ENCODE peak calls at places on chromosomes 12 and 14, in four cellular contexts. One of them, this sample, is unnamed. For H3K79me2, the result is how much of the 10 kb centered on the place peaks cover.

GRCh38 chr14:26383286-26383685 is 214.5 kb downstream of the NOVA1 start:
- DNase-seq in neural progenitor cell: no peak
- DNase-seq in GM23338: no peak
- DNase-seq in endothelial cell of umbilical vein: no peak
- DNase-seq in this sample: no peak

GRCh38 chr12:54601841-54602240 is 13.4 kb upstream of the PPP1R1A start:
- DNase-seq in neural progenitor cell: no peak
- DNase-seq in GM23338: peak
- DNase-seq in endothelial cell of umbilical vein: no peak
- DNase-seq in this sample: peak

GRCh38 chr12:7869137-7869536 is 3.6 kb downstream of the SLC2A14 start:
- DNase-seq in neural progenitor cell: no peak
- DNase-seq in GM23338: no peak
- DNase-seq in endothelial cell of umbilical vein: no peak
- DNase-seq in this sample: no peak

GRCh38 chr12:60266381-60266852 is 670.6 kb downstream of the SLC16A7 start:
- DNase-seq in neural progenitor cell: no peak
- DNase-seq in GM23338: no peak
- DNase-seq in endothelial cell of umbilical vein: peak
- DNase-seq in this sample: peak

GRCh38 chr12:28807535-28807934 is 341.5 kb upstream of the FAR2 start:
- DNase-seq in neural progenitor cell: no peak
- DNase-seq in GM23338: no peak
- DNase-seq in endothelial cell of umbilical vein: no peak
- DNase-seq in this sample: no peak

GRCh38 chr12:100234591-100235304 is 32.1 kb downstream of the DEPDC4 start:
- DNase-seq in neural progenitor cell: peak
- DNase-seq in GM23338: peak
- DNase-seq in endothelial cell of umbilical vein: peak
- DNase-seq in this sample: peak

GRCh38 chr12:81128930-81129554 is 51.2 kb downstream of the ACSS3 start:
- DNase-seq in neural progenitor cell: peak
- DNase-seq in GM23338: peak
- DNase-seq in endothelial cell of umbilical vein: peak
- DNase-seq in this sample: peak

GRCh38 chr14:91919814-91920213 is 27.7 kb downstream of the FBLN5 start:
- DNase-seq in neural progenitor cell: no peak
- DNase-seq in GM23338: no peak
- DNase-seq in endothelial cell of umbilical vein: no peak
- DNase-seq in this sample: no peak

GRCh38 chr12:12819752-12820311 is 6.7 kb downstream of the DDX47 start:
- DNase-seq in neural progenitor cell: no peak
- DNase-seq in GM23338: no peak
- DNase-seq in endothelial cell of umbilical vein: peak
- DNase-seq in this sample: peak

GRCh38 chr12:998020-998874 is 7.2 kb downstream of the ERC1 start:
- DNase-seq in neural progenitor cell: no peak
- DNase-seq in GM23338: no peak
- DNase-seq in endothelial cell of umbilical vein: no peak
- DNase-seq in this sample: peak

GRCh38 chr12:3630621-3631271 is 122.2 kb downstream of the CRACR2A start:
- DNase-seq in neural progenitor cell: no peak
- DNase-seq in GM23338: no peak
- DNase-seq in endothelial cell of umbilical vein: no peak
- DNase-seq in this sample: no peak

GRCh38 chr14:106518054-106518943 is 991.9 kb downstream of the TMEM121 start:
- DNase-seq in neural progenitor cell: no peak
- DNase-seq in GM23338: peak
- DNase-seq in endothelial cell of umbilical vein: no peak
- DNase-seq in this sample: no peak

GRCh38 chr12:78494911-78495310 is 369.7 kb upstream of the SYT1 start:
- DNase-seq in neural progenitor cell: no peak
- DNase-seq in GM23338: no peak
- DNase-seq in endothelial cell of umbilical vein: no peak
- DNase-seq in this sample: no peak

GRCh38 chr14:81474156-81474492 is 59.5 kb downstream of the SEL1L start:
- DNase-seq in neural progenitor cell: no peak
- DNase-seq in GM23338: no peak
- DNase-seq in endothelial cell of umbilical vein: no peak
- DNase-seq in this sample: no peak

GRCh38 chr12:121472150-121472905 is 72.4 kb downstream of the RNF34 start:
- DNase-seq in neural progenitor cell: no peak
- DNase-seq in GM23338: no peak
- DNase-seq in endothelial cell of umbilical vein: no peak
- DNase-seq in this sample: no peak

GRCh38 chr14:106848330-106849121 is 1322.1 kb downstream of the TMEM121 start:
- DNase-seq in neural progenitor cell: no peak
- DNase-seq in GM23338: no peak
- DNase-seq in endothelial cell of umbilical vein: no peak
- DNase-seq in this sample: no peak

GRCh38 chr12:52350786-52351185 is 16.5 kb downstream of the KRT85 start:
- DNase-seq in neural progenitor cell: no peak
- DNase-seq in GM23338: no peak
- DNase-seq in endothelial cell of umbilical vein: no peak
- DNase-seq in this sample: no peak

GRCh38 chr12:48145981-48146380 is 11.3 kb downstream of the ASB8 start:
- DNase-seq in neural progenitor cell: no peak
- DNase-seq in GM23338: no peak
- DNase-seq in endothelial cell of umbilical vein: no peak
- DNase-seq in this sample: no peak

GRCh38 chr12:95943231-95943842 is at the start of gene AMDHD1:
- DNase-seq in neural progenitor cell: peak
- DNase-seq in GM23338: peak
- DNase-seq in endothelial cell of umbilical vein: peak
- DNase-seq in this sample: peak

GRCh38 chr14:52131640-52132320 is 62.9 kb upstream of the NID2 start:
- DNase-seq in neural progenitor cell: peak
- DNase-seq in GM23338: peak
- DNase-seq in endothelial cell of umbilical vein: peak
- DNase-seq in this sample: peak

GRCh38 chr12:65611396-65611795 is 212.9 kb upstream of the HMGA2 start:
- DNase-seq in neural progenitor cell: no peak
- DNase-seq in GM23338: no peak
- DNase-seq in endothelial cell of umbilical vein: no peak
- DNase-seq in this sample: no peak

GRCh38 chr12:121467638-121468403 is 67.9 kb downstream of the RNF34 start:
- DNase-seq in neural progenitor cell: peak
- DNase-seq in GM23338: peak
- DNase-seq in endothelial cell of umbilical vein: peak
- DNase-seq in this sample: peak

GRCh38 chr14:99603471-99603933 is 505 bp downstream of the CCDC85C start:
- DNase-seq in neural progenitor cell: peak
- DNase-seq in GM23338: peak
- DNase-seq in endothelial cell of umbilical vein: peak
- DNase-seq in this sample: peak

GRCh38 chr12:94832780-94833760 is 170.4 kb downstream of the NDUFA12 start:
- DNase-seq in neural progenitor cell: peak
- DNase-seq in GM23338: peak
- DNase-seq in endothelial cell of umbilical vein: no peak
- DNase-seq in this sample: peak

GRCh38 chr12:72738811-72739210 is 466.6 kb downstream of the TRHDE start:
- DNase-seq in neural progenitor cell: no peak
- DNase-seq in GM23338: no peak
- DNase-seq in endothelial cell of umbilical vein: no peak
- DNase-seq in this sample: no peak

GRCh38 chr14:88879016-88879415 is 54.6 kb downstream of the TTC8 start:
- DNase-seq in neural progenitor cell: no peak
- DNase-seq in GM23338: no peak
- DNase-seq in endothelial cell of umbilical vein: peak
- DNase-seq in this sample: no peak

GRCh38 chr14:101955695-101956161 is 8.6 kb upstream of the DYNC1H1 start:
- DNase-seq in neural progenitor cell: no peak
- DNase-seq in GM23338: no peak
- DNase-seq in endothelial cell of umbilical vein: no peak
- DNase-seq in this sample: no peak

GRCh38 chr14:58697927-58698641 is 60.3 kb downstream of the DACT1 start:
- DNase-seq in neural progenitor cell: no peak
- DNase-seq in GM23338: no peak
- DNase-seq in endothelial cell of umbilical vein: no peak
- DNase-seq in this sample: no peak

GRCh38 chr12:39441189-39441962 is 1.5 kb downstream of the KIF21A start:
- DNase-seq in neural progenitor cell: no peak
- DNase-seq in GM23338: no peak
- DNase-seq in endothelial cell of umbilical vein: no peak
- DNase-seq in this sample: no peak
- H3K79me2 ChIP-seq in neural progenitor cell: half or more
- H3K79me2 ChIP-seq in GM23338: half or more
- H3K79me2 ChIP-seq in endothelial cell of umbilical vein: under half
- H3K79me2 ChIP-seq in this sample: half or more

GRCh38 chr14:77618381-77618780 is 1.9 kb upstream of the SPTLC2 start:
- DNase-seq in neural progenitor cell: no peak
- DNase-seq in GM23338: no peak
- DNase-seq in endothelial cell of umbilical vein: no peak
- DNase-seq in this sample: no peak

GRCh38 chr14:77615231-77616132 is 955 bp downstream of the SPTLC2 start:
- DNase-seq in neural progenitor cell: peak
- DNase-seq in GM23338: peak
- DNase-seq in endothelial cell of umbilical vein: peak
- DNase-seq in this sample: peak

GRCh38 chr14:77613207-77613606 is 3.2 kb downstream of the SPTLC2 start:
- DNase-seq in neural progenitor cell: no peak
- DNase-seq in GM23338: no peak
- DNase-seq in endothelial cell of umbilical vein: peak
- DNase-seq in this sample: no peak

GRCh38 chr14:77616454-77617229 is at the start of gene SPTLC2:
- DNase-seq in neural progenitor cell: peak
- DNase-seq in GM23338: peak
- DNase-seq in endothelial cell of umbilical vein: peak
- DNase-seq in this sample: peak

GRCh38 chr14:77616133-77616453 is 344 bp downstream of the SPTLC2 start:
- DNase-seq in neural progenitor cell: no peak
- DNase-seq in GM23338: no peak
- DNase-seq in endothelial cell of umbilical vein: no peak
- DNase-seq in this sample: no peak
- H3K79me2 ChIP-seq in neural progenitor cell: under half
- H3K79me2 ChIP-seq in GM23338: under half
- H3K79me2 ChIP-seq in endothelial cell of umbilical vein: under half
- H3K79me2 ChIP-seq in this sample: under half

GRCh38 chr12:31521972-31522371 is 69.0 kb downstream of the DENND5B start:
- DNase-seq in neural progenitor cell: no peak
- DNase-seq in GM23338: no peak
- DNase-seq in endothelial cell of umbilical vein: no peak
- DNase-seq in this sample: no peak
- H3K79me2 ChIP-seq in neural progenitor cell: under half
- H3K79me2 ChIP-seq in GM23338: under half
- H3K79me2 ChIP-seq in endothelial cell of umbilical vein: under half
- H3K79me2 ChIP-seq in this sample: half or more

GRCh38 chr14:77257700-77258099 is 13.3 kb downstream of the NGB start:
- DNase-seq in neural progenitor cell: no peak
- DNase-seq in GM23338: no peak
- DNase-seq in endothelial cell of umbilical vein: no peak
- DNase-seq in this sample: no peak

GRCh38 chr14:77253333-77254190 is 17.4 kb downstream of the NGB start:
- DNase-seq in neural progenitor cell: no peak
- DNase-seq in GM23338: no peak
- DNase-seq in endothelial cell of umbilical vein: no peak
- DNase-seq in this sample: no peak

GRCh38 chr14:77258566-77258965 is 12.4 kb downstream of the NGB start:
- DNase-seq in neural progenitor cell: no peak
- DNase-seq in GM23338: no peak
- DNase-seq in endothelial cell of umbilical vein: no peak
- DNase-seq in this sample: no peak

GRCh38 chr14:77259025-77259715 is 11.8 kb downstream of the NGB start:
- DNase-seq in neural progenitor cell: no peak
- DNase-seq in GM23338: no peak
- DNase-seq in endothelial cell of umbilical vein: no peak
- DNase-seq in this sample: no peak

DNA sequence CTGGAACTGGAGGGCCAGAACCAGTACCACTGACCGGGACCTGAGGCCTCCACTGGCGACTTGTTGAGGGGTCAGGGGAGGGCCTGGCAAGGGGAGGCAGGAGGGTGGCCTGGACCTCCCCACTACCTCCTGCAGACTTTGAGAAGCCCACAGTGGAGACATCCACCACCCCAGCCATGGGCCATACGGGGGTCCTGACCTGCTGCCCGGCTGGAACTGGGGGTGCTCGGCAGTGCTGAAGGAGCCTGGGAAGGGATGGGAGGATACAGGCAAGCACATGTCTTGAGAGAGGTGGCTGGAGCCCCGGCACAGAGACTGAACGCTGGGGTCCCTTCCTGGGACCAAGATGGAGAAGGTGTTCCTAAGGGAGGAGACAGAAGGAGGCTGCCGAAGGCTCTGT is 14.3 kb downstream of the NGB start:
- DNase-seq in neural progenitor cell: no peak
- DNase-seq in GM23338: no peak
- DNase-seq in endothelial cell of umbilical vein: no peak
- DNase-seq in this sample: no peak
- H3K79me2 ChIP-seq in neural progenitor cell: under half
- H3K79me2 ChIP-seq in GM23338: under half
- H3K79me2 ChIP-seq in endothelial cell of umbilical vein: under half
- H3K79me2 ChIP-seq in this sample: under half

GRCh38 chr14:75046899-75047298 is 4.4 kb downstream of the MLH3 start:
- DNase-seq in neural progenitor cell: no peak
- DNase-seq in GM23338: no peak
- DNase-seq in endothelial cell of umbilical vein: peak
- DNase-seq in this sample: no peak
- H3K79me2 ChIP-seq in neural progenitor cell: under half
- H3K79me2 ChIP-seq in GM23338: under half
- H3K79me2 ChIP-seq in endothelial cell of umbilical vein: under half
- H3K79me2 ChIP-seq in this sample: under half

GRCh38 chr12:124993568-124994434 is at the start of gene BRI3BP:
- DNase-seq in neural progenitor cell: peak
- DNase-seq in GM23338: peak
- DNase-seq in endothelial cell of umbilical vein: peak
- DNase-seq in this sample: peak

GRCh38 chr12:124998705-124999104 is 5.3 kb downstream of the BRI3BP start:
- DNase-seq in neural progenitor cell: no peak
- DNase-seq in GM23338: no peak
- DNase-seq in endothelial cell of umbilical vein: no peak
- DNase-seq in this sample: no peak

GRCh38 chr12:124995200-124995961 is 1.9 kb downstream of the BRI3BP start:
- DNase-seq in neural progenitor cell: no peak
- DNase-seq in GM23338: peak
- DNase-seq in endothelial cell of umbilical vein: no peak
- DNase-seq in this sample: no peak

GRCh38 chr12:124992874-124993567 is 424 bp upstream of the BRI3BP start:
- DNase-seq in neural progenitor cell: peak
- DNase-seq in GM23338: peak
- DNase-seq in endothelial cell of umbilical vein: peak
- DNase-seq in this sample: peak

GRCh38 chr12:124994435-124994975 is 1.1 kb downstream of the BRI3BP start:
- DNase-seq in neural progenitor cell: peak
- DNase-seq in GM23338: peak
- DNase-seq in endothelial cell of umbilical vein: no peak
- DNase-seq in this sample: peak
- H3K79me2 ChIP-seq in neural progenitor cell: under half
- H3K79me2 ChIP-seq in GM23338: half or more
- H3K79me2 ChIP-seq in endothelial cell of umbilical vein: under half
- H3K79me2 ChIP-seq in this sample: under half

This sample was measured in hepatocyte.